ENCODE peak calls at places on chromosome 2, in five cellular contexts. M is WTC11; G is cardiac muscle cell; U is stimulated activated CD4-positive, alpha-beta T cell treated with anti-CD3 and anti-CD28 coated beads, Interleukin-1b, Interleukin-23, amount 100 ng/mL, for 24 hours; Y is amygdala. A is an unnamed sample.

GRCh38 chr2:208254118-208254870 is 577 bp downstream of the IDH1 start:
- DNase-seq in M (peak), G (peak), U (peak), Y (peak), A (peak)

GRCh38 chr2:173692068-173692467 is 273.1 kb downstream of the SP3 start:
- DNase-seq in M (no peak), G (no peak), U (no peak), Y (no peak), A (no peak)

GRCh38 chr2:230932556-230933511 is 7.8 kb upstream of the GPR55 start:
- DNase-seq in M (no peak), G (no peak), U (no peak), Y (no peak), A (no peak)

GRCh38 chr2:218894168-218895157 is 13.8 kb downstream of the WNT10A start:
- DNase-seq in M (no peak), G (no peak), U (no peak), Y (no peak), A (no peak)

GRCh38 chr2:237205551-237205950 is 119.9 kb downstream of the COPS8 start:
- DNase-seq in M (no peak), G (no peak), U (no peak), Y (no peak), A (no peak)

GRCh38 chr2:121247534-121247933 is 37.5 kb downstream of the TFCP2L1 start:
- DNase-seq in M (no peak), G (no peak), U (no peak), Y (no peak), A (no peak)

GRCh38 chr2:3536682-3537632 is 17.6 kb upstream of the ADI1 start:
- DNase-seq in M (peak), G (no peak), U (no peak), Y (no peak), A (peak)

GRCh38 chr2:28394331-28394877 is 1.7 kb downstream of the FOSL2 start:
- DNase-seq in M (no peak), G (no peak), U (no peak), Y (no peak), A (no peak)

A was measured in neural progenitor cell.